ENCODE peak calls at places on chromosome 2, in four cellular contexts. J is OCI-LY7, D is A549, I is HCT116. W is an unnamed sample.

GRCh38 chr2:46032161-46032813 is 264.9 kb upstream of the EPAS1 start:
- DNase-seq in I (no peak), D (no peak), J (no peak), W (no peak)

GRCh38 chr2:75310915-75311314 is 111.6 kb upstream of the TACR1 start:
- DNase-seq in J (no peak), D (no peak), I (no peak), W (peak; percentile 30)

GRCh38 chr2:8992643-8993042 is 10.8 kb downstream of the MBOAT2 start:
- DNase-seq in I (no peak), D (no peak), J (no peak), W (no peak)

GRCh38 chr2:128237911-128238697 is 80.6 kb downstream of the HS6ST1 start:
- DNase-seq in D (no peak), J (no peak), I (no peak), W (no peak)

GRCh38 chr2:64067326-64067725 is 48.1 kb upstream of the VPS54 start:
- DNase-seq in I (no peak), J (no peak), D (no peak), W (no peak)

GRCh38 chr2:98487806-98488189 is 43.1 kb downstream of the INPP4A start:
- DNase-seq in J (peak; percentile 59), D (peak; percentile 59), I (peak; percentile 39), W (peak; percentile 21)

GRCh38 chr2:119214453-119214852 is 9.2 kb upstream of the STEAP3 start:
- DNase-seq in D (no peak), I (no peak), J (no peak), W (no peak)

GRCh38 chr2:164178835-164179470 is 442.3 kb downstream of the GRB14 start:
- DNase-seq in D (no peak), J (no peak), I (no peak), W (peak; percentile 15)

GRCh38 chr2:160694631-160695030 is 201.0 kb upstream of the RBMS1 start:
- DNase-seq in J (no peak), I (no peak), D (no peak), W (no peak)

GRCh38 chr2:233422649-233423435 is 68.5 kb downstream of the DGKD start:
- DNase-seq in D (no peak), I (no peak), J (no peak), W (no peak)

GRCh38 chr2:191020742-191021381 is 6.9 kb upstream of the STAT1 start:
- DNase-seq in D (peak; percentile 17), J (no peak), I (no peak), W (peak; percentile 85)

GRCh38 chr2:181790716-181791649 is 100.5 kb upstream of the ITPRID2 start:
- DNase-seq in D (peak; percentile 68), I (peak; percentile 98), J (no peak), W (peak; percentile 81)

GRCh38 chr2:25219621-25220020 is 51.2 kb upstream of the POMC start:
- DNase-seq in J (no peak), I (no peak), D (no peak), W (no peak)

GRCh38 chr2:120554625-120555032 is 181.0 kb upstream of the GLI2 start:
- DNase-seq in J (no peak), D (no peak), I (no peak), W (no peak)

GRCh38 chr2:178242552-178242883 is 48.2 kb downstream of the OSBPL6 start:
- DNase-seq in I (no peak), J (no peak), D (no peak), W (no peak)

GRCh38 chr2:226802573-226802972 is 3.0 kb upstream of the IRS1 start:
- DNase-seq in J (peak; percentile 85), D (no peak), I (peak; percentile 81), W (peak; percentile 69)

GRCh38 chr2:12006841-12007240 is 260.4 kb downstream of the LPIN1 start:
- DNase-seq in I (no peak), D (no peak), J (no peak), W (no peak)

GRCh38 chr2:149038442-149039212 is at the start of gene LYPD6B:
- DNase-seq in I (no peak), J (no peak), D (peak; percentile 3), W (no peak)

GRCh38 chr2:98912957-98913915 is 22.8 kb downstream of the CRACDL start:
- DNase-seq in I (no peak), D (no peak), J (no peak), W (peak; percentile 24)

GRCh38 chr2:85234879-85235278 is 92.9 kb downstream of the TGOLN2 start:
- DNase-seq in J (no peak), D (no peak), I (no peak), W (no peak)

GRCh38 chr2:85235281-85235680 is 92.5 kb downstream of the TGOLN2 start:
- DNase-seq in D (no peak), I (no peak), J (no peak), W (no peak)

GRCh38 chr2:85230637-85231036 is 97.2 kb downstream of the TGOLN2 start:
- DNase-seq in I (no peak), J (no peak), D (no peak), W (no peak)

GRCh38 chr2:85231242-85231805 is 96.5 kb downstream of the TGOLN2 start:
- DNase-seq in I (no peak), J (no peak), D (no peak), W (no peak)

DNA sequence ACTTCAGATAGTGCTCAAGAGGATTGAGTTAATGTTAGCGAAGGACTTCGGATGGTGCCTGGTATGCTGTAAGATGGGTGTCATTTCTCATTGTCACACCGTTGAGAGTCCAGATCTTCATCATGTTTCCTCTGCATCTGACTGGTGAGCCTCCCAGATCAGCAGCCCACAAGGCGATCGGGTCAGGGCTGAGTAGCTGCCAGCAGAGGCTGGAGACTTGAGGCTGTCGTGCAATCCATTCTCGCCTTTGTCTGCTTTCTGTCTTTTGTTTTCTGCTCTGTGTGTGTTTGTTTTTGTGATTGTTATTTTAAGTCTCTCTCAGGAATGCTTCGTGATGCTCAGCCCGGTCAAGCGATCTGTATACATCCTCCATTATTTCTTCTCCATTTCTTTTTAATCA is 95.8 kb downstream of the TGOLN2 start:
- DNase-seq in I (no peak), J (no peak), D (no peak), W (no peak)
- H3K4me2 ChIP-seq in I (no peak overlapping the region), J (no peak overlapping the region), D (no peak overlapping the region), W (no peak overlapping the region)

DNA sequence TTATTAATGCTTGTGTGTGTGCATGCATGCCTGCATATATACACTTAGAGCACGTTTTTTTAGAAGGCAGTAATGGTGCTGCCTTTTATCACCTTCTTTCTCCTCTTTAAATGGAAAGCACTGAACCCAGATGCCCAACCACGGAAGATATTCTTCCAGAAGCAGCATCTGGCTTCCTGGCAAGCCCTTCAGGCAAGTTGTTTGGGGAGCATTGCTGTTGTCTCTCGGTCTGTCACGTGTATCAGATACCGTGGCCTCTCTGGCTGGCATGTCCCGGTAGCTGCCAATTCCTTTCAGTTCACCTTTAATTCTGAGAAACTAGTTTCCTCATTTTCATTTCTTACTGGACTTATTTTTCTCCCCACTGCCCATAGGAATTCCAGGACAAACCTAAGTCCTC is 587.8 kb downstream of the ARHGAP15 start:
- DNase-seq in J (no peak), D (no peak), I (no peak), W (peak; percentile 9)
- H3K4me3 ChIP-seq in J (no peak overlapping the region), D (no peak overlapping the region), I (no peak overlapping the region), W (peak overlapping the region; percentile 24)

DNA sequence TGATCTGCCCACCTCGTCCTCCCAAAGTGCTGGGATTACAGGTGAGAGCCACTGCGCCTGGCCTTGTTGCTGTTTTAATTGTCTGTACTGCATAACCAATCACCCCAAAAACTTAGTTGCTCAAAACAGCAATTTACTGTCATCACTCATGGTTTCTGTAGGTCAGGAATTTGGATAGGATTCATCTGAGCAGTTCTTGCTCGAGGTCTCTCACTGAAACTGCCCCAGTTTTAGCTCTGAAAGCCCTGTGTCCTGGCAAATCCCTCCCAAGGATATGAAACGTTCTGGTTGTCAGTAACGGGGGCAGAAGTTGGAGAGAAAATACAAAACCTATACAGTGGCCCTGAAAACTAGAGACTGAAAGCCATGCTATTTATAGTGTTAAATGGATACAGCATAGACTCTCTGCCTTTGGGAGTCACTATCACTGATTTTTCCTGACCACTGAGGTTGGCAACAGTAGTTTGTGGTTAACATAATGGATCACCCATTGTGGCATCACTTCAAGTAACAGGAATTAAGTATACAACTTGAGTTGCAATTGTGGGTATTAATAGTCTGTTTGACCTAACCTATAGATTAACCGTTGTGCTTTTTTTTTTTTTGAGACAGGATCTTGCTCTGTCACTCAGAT is 27.2 kb upstream of the ERICH2 start:
- DNase-seq in J (no peak), I (no peak), D (no peak), W (peak; percentile 58)
- H3K4me2 ChIP-seq in J (no peak overlapping the region), I (no peak overlapping the region), D (no peak overlapping the region), W (no peak overlapping the region)

DNA sequence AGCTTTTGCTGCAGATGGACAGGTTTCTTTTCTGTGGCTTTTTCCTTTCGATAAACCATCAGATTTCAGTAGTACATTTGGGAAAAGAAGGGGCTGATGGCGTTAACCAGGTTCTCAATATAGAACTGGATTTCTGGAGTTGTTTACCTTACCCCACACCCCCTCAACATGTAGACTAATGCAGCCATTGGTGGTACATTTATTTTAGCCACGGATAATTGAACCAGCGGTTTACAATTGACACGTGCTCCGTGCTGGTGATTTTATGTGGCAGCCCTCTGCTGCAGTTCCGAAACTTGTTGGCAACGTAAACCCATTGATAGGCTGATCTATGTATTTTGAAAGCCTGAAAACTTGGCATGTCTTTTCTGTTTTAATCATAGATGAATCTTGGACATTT is 5.4 kb downstream of the SOX11 start:
- DNase-seq in D (no peak), I (no peak), J (peak; percentile 72), W (no peak)
- H3K4me3 ChIP-seq in D (no peak overlapping the region), I (no peak overlapping the region), J (peak overlapping the region; percentile 74), W (peak overlapping the region; percentile 74)

GRCh38 chr2:169752752-169753151 is 19.1 kb downstream of the KLHL23 start:
- DNase-seq in I (no peak), J (no peak), D (no peak), W (no peak)

GRCh38 chr2:169756342-169756741 is 22.7 kb downstream of the KLHL23 start:
- DNase-seq in J (no peak), D (no peak), I (no peak), W (no peak)

GRCh38 chr2:169757356-169757755 is 23.7 kb downstream of the KLHL23 start:
- DNase-seq in J (no peak), I (no peak), D (no peak), W (no peak)

GRCh38 chr2:169757778-169758177 is 24.1 kb downstream of the KLHL23 start:
- DNase-seq in J (no peak), D (no peak), I (no peak), W (no peak)

GRCh38 chr2:169755083-169755870 is 21.6 kb downstream of the KLHL23 start:
- DNase-seq in J (no peak), I (no peak), D (no peak), W (no peak)
- H3K4me2 ChIP-seq in J (no peak overlapping the region), I (no peak overlapping the region), D (no peak overlapping the region), W (no peak overlapping the region)

DNA sequence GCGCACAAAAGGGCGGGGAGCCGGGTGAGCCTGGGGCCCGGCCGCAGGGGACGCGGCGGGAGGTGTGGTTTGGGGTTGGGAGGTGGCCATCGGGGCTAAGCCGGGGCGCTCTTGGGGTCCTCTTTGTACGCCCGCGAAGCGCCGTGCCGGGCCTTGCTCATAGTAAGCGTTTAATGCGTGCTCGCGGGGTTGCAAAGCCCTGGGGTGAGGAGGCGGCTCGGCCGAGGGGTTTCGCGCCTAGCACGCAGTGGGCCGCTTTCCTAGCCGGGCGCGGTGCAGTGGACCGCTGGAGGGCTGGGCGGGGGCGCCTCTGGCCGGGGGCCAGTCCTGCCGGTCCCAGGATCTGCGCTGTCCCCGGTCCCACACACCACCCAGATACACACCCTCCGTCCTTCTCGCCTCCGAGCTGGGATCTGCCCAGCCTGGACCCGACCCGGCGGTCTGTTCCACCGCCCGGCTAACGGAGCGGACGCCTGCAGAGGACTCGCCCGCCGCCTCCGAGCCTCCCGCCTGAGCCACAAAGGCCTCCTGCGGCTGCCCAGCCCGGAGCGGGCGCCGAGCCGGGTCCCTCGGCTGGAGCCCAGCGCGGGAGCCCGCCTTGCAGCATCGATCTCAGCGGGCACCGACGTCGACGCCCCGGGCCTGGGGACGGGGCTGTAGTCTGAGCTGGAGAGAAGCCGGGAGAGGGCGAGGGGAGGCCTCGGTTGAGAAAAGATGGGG is 564 bp downstream of the DPYSL5 start:
- DNase-seq in I (no peak), J (no peak), D (no peak), W (no peak)
- H3K4me3 ChIP-seq in I (peak overlapping the region; percentile 54), J (no peak overlapping the region), D (peak overlapping the region; percentile 91), W (no peak overlapping the region)

W was measured in fibroblast of lung.